ENCODE peak calls at places on chromosome 15, in six cellular contexts. One of them, this sample, is unnamed.

GRCh38 chr15:66842710-66843441 is 140.8 kb downstream of the SMAD6 start:
- DNase-seq in tibial artery: peak
- DNase-seq in heart left ventricle: peak
- DNase-seq in breast epithelium: peak
- DNase-seq in adrenal gland: peak
- DNase-seq in astrocyte of the spinal cord: peak
- DNase-seq in this sample: peak

GRCh38 chr15:42772901-42773300 is 36.0 kb upstream of the CDAN1 start:
- DNase-seq in tibial artery: no peak
- DNase-seq in heart left ventricle: no peak
- DNase-seq in breast epithelium: no peak
- DNase-seq in adrenal gland: peak
- DNase-seq in astrocyte of the spinal cord: no peak
- DNase-seq in this sample: no peak

GRCh38 chr15:68566377-68566954 is 12.3 kb upstream of the CORO2B start:
- DNase-seq in tibial artery: no peak
- DNase-seq in heart left ventricle: no peak
- DNase-seq in breast epithelium: no peak
- DNase-seq in adrenal gland: peak
- DNase-seq in astrocyte of the spinal cord: no peak
- DNase-seq in this sample: no peak

GRCh38 chr15:80207887-80208286 is 44.1 kb downstream of the CTXND1 start:
- DNase-seq in tibial artery: no peak
- DNase-seq in heart left ventricle: no peak
- DNase-seq in breast epithelium: no peak
- DNase-seq in adrenal gland: no peak
- DNase-seq in astrocyte of the spinal cord: no peak
- DNase-seq in this sample: no peak

GRCh38 chr15:90004671-90005070 is 3.5 kb downstream of the ZNF710 start:
- DNase-seq in tibial artery: peak
- DNase-seq in heart left ventricle: no peak
- DNase-seq in breast epithelium: no peak
- DNase-seq in adrenal gland: peak
- DNase-seq in astrocyte of the spinal cord: peak
- DNase-seq in this sample: no peak

GRCh38 chr15:26433060-26433459 is 339.8 kb downstream of the GABRB3 start:
- DNase-seq in tibial artery: no peak
- DNase-seq in heart left ventricle: no peak
- DNase-seq in breast epithelium: no peak
- DNase-seq in adrenal gland: no peak
- DNase-seq in astrocyte of the spinal cord: no peak
- DNase-seq in this sample: no peak

GRCh38 chr15:43648649-43649429 is at the start of gene CATSPER2:
- DNase-seq in tibial artery: no peak
- DNase-seq in heart left ventricle: no peak
- DNase-seq in breast epithelium: no peak
- DNase-seq in adrenal gland: no peak
- DNase-seq in astrocyte of the spinal cord: no peak
- DNase-seq in this sample: no peak

GRCh38 chr15:68783226-68784054 is 37.3 kb downstream of the ANP32A start:
- DNase-seq in tibial artery: no peak
- DNase-seq in heart left ventricle: peak
- DNase-seq in breast epithelium: no peak
- DNase-seq in adrenal gland: peak
- DNase-seq in astrocyte of the spinal cord: no peak
- DNase-seq in this sample: no peak

GRCh38 chr15:101439285-101439919 is 50.1 kb downstream of the PCSK6 start:
- DNase-seq in tibial artery: no peak
- DNase-seq in heart left ventricle: no peak
- DNase-seq in breast epithelium: peak
- DNase-seq in adrenal gland: no peak
- DNase-seq in astrocyte of the spinal cord: no peak
- DNase-seq in this sample: no peak

GRCh38 chr15:57084178-57084577 is 165.7 kb downstream of the TCF12 start:
- DNase-seq in tibial artery: no peak
- DNase-seq in heart left ventricle: no peak
- DNase-seq in breast epithelium: no peak
- DNase-seq in adrenal gland: no peak
- DNase-seq in astrocyte of the spinal cord: no peak
- DNase-seq in this sample: no peak

GRCh38 chr15:69713726-69714559 is 261.3 kb downstream of the RPLP1 start:
- DNase-seq in tibial artery: no peak
- DNase-seq in heart left ventricle: no peak
- DNase-seq in breast epithelium: no peak
- DNase-seq in adrenal gland: no peak
- DNase-seq in astrocyte of the spinal cord: no peak
- DNase-seq in this sample: no peak

GRCh38 chr15:48592221-48592731 is 53.2 kb downstream of the FBN1 start:
- DNase-seq in tibial artery: no peak
- DNase-seq in heart left ventricle: no peak
- DNase-seq in breast epithelium: no peak
- DNase-seq in adrenal gland: no peak
- DNase-seq in astrocyte of the spinal cord: peak
- DNase-seq in this sample: no peak

GRCh38 chr15:80695911-80696651 is 971 bp downstream of the ABHD17C start:
- DNase-seq in tibial artery: no peak
- DNase-seq in heart left ventricle: no peak
- DNase-seq in breast epithelium: peak
- DNase-seq in adrenal gland: peak
- DNase-seq in astrocyte of the spinal cord: peak
- DNase-seq in this sample: no peak

GRCh38 chr15:70347321-70347720 is 249.6 kb upstream of the TLE3 start:
- DNase-seq in tibial artery: no peak
- DNase-seq in heart left ventricle: no peak
- DNase-seq in breast epithelium: peak
- DNase-seq in adrenal gland: no peak
- DNase-seq in astrocyte of the spinal cord: no peak
- DNase-seq in this sample: no peak

GRCh38 chr15:72751751-72752455 is 31.7 kb downstream of the ADPGK start:
- DNase-seq in tibial artery: no peak
- DNase-seq in heart left ventricle: no peak
- DNase-seq in breast epithelium: peak
- DNase-seq in adrenal gland: peak
- DNase-seq in astrocyte of the spinal cord: peak
- DNase-seq in this sample: no peak

GRCh38 chr15:74134387-74135027 is 4.1 kb downstream of the ISLR2 start:
- DNase-seq in tibial artery: peak
- DNase-seq in heart left ventricle: peak
- DNase-seq in breast epithelium: no peak
- DNase-seq in adrenal gland: peak
- DNase-seq in astrocyte of the spinal cord: peak
- DNase-seq in this sample: no peak

GRCh38 chr15:31442203-31443090 is 115.8 kb downstream of the KLF13 start:
- DNase-seq in tibial artery: no peak
- DNase-seq in heart left ventricle: no peak
- DNase-seq in breast epithelium: no peak
- DNase-seq in adrenal gland: no peak
- DNase-seq in astrocyte of the spinal cord: peak
- DNase-seq in this sample: no peak

GRCh38 chr15:96054606-96055005 is 275.9 kb upstream of the NR2F2 start:
- DNase-seq in tibial artery: no peak
- DNase-seq in heart left ventricle: no peak
- DNase-seq in breast epithelium: no peak
- DNase-seq in adrenal gland: no peak
- DNase-seq in astrocyte of the spinal cord: no peak
- DNase-seq in this sample: no peak

GRCh38 chr15:51697150-51697549 is 15.8 kb downstream of the SCG3 start:
- DNase-seq in tibial artery: no peak
- DNase-seq in heart left ventricle: no peak
- DNase-seq in breast epithelium: no peak
- DNase-seq in adrenal gland: no peak
- DNase-seq in astrocyte of the spinal cord: no peak
- DNase-seq in this sample: no peak

GRCh38 chr15:36948982-36949381 is 151.4 kb downstream of the MEIS2 start:
- DNase-seq in tibial artery: no peak
- DNase-seq in heart left ventricle: no peak
- DNase-seq in breast epithelium: no peak
- DNase-seq in adrenal gland: no peak
- DNase-seq in astrocyte of the spinal cord: no peak
- DNase-seq in this sample: no peak

GRCh38 chr15:51736069-51736468 is 1.4 kb downstream of the LYSMD2 start:
- DNase-seq in tibial artery: no peak
- DNase-seq in heart left ventricle: no peak
- DNase-seq in breast epithelium: no peak
- DNase-seq in adrenal gland: no peak
- DNase-seq in astrocyte of the spinal cord: no peak
- DNase-seq in this sample: no peak

GRCh38 chr15:77440378-77440999 is 19.8 kb downstream of the HMG20A start:
- DNase-seq in tibial artery: no peak
- DNase-seq in heart left ventricle: no peak
- DNase-seq in breast epithelium: no peak
- DNase-seq in adrenal gland: no peak
- DNase-seq in astrocyte of the spinal cord: peak
- DNase-seq in this sample: no peak

GRCh38 chr15:35289029-35289617 is 204.0 kb upstream of the NANOGP8 start:
- DNase-seq in tibial artery: no peak
- DNase-seq in heart left ventricle: no peak
- DNase-seq in breast epithelium: no peak
- DNase-seq in adrenal gland: no peak
- DNase-seq in astrocyte of the spinal cord: peak
- DNase-seq in this sample: no peak

GRCh38 chr15:35288580-35288979 is 203.5 kb upstream of the NANOGP8 start:
- DNase-seq in tibial artery: no peak
- DNase-seq in heart left ventricle: no peak
- DNase-seq in breast epithelium: no peak
- DNase-seq in adrenal gland: no peak
- DNase-seq in astrocyte of the spinal cord: no peak
- DNase-seq in this sample: no peak

GRCh38 chr15:35290301-35290721 is 205.2 kb upstream of the NANOGP8 start:
- DNase-seq in tibial artery: no peak
- DNase-seq in heart left ventricle: no peak
- DNase-seq in breast epithelium: no peak
- DNase-seq in adrenal gland: no peak
- DNase-seq in astrocyte of the spinal cord: no peak
- DNase-seq in this sample: no peak

GRCh38 chr15:35298509-35298908 is 213.4 kb upstream of the NANOGP8 start:
- DNase-seq in tibial artery: no peak
- DNase-seq in heart left ventricle: no peak
- DNase-seq in breast epithelium: no peak
- DNase-seq in adrenal gland: no peak
- DNase-seq in astrocyte of the spinal cord: no peak
- DNase-seq in this sample: no peak

GRCh38 chr15:35293353-35294130 is 208.4 kb upstream of the NANOGP8 start:
- DNase-seq in tibial artery: no peak
- DNase-seq in heart left ventricle: no peak
- DNase-seq in breast epithelium: no peak
- DNase-seq in adrenal gland: peak
- DNase-seq in astrocyte of the spinal cord: peak
- DNase-seq in this sample: no peak
- TF ChIP-seq CTCF in tibial artery: no peak
- TF ChIP-seq CTCF in heart left ventricle: no peak
- TF ChIP-seq CTCF in breast epithelium: no peak
- TF ChIP-seq CTCF in adrenal gland: no peak
- TF ChIP-seq CTCF in astrocyte of the spinal cord: no peak
- TF ChIP-seq CTCF in this sample: no peak

GRCh38 chr15:75648156-75649000 is 666 bp downstream of the SNX33 start:
- DNase-seq in tibial artery: peak
- DNase-seq in heart left ventricle: no peak
- DNase-seq in breast epithelium: peak
- DNase-seq in adrenal gland: peak
- DNase-seq in astrocyte of the spinal cord: peak
- DNase-seq in this sample: no peak
- H3K4me3 ChIP-seq in tibial artery: peak
- H3K4me3 ChIP-seq in heart left ventricle: peak
- H3K4me3 ChIP-seq in breast epithelium: peak
- H3K4me3 ChIP-seq in adrenal gland: peak
- H3K4me3 ChIP-seq in astrocyte of the spinal cord: peak
- H3K4me3 ChIP-seq in this sample: peak

DNA sequence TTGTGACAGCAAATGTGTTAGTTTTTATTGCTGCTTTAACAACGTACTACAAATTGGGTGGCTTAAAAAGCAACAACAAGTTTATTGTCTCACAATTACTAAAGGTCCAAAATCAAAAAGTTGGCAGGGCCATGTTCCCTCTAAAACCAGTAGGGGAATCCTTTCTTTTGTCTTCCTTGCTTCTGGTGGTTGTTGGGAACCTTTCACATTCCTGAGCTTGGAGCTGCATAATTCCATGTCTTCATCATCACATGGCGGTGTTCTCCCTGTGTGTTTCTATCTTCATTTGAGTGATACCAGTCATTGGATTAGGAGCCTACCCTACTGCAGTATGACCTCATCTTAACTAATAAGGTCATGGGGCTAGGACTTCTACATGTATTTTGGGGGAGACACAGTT is 7.4 kb downstream of the SPRED1 start:
- DNase-seq in tibial artery: no peak
- DNase-seq in heart left ventricle: no peak
- DNase-seq in breast epithelium: no peak
- DNase-seq in adrenal gland: no peak
- DNase-seq in astrocyte of the spinal cord: no peak
- DNase-seq in this sample: no peak
- TF ChIP-seq CTCF in tibial artery: no peak
- TF ChIP-seq CTCF in heart left ventricle: no peak
- TF ChIP-seq CTCF in breast epithelium: no peak
- TF ChIP-seq CTCF in adrenal gland: no peak
- TF ChIP-seq CTCF in astrocyte of the spinal cord: no peak
- TF ChIP-seq CTCF in this sample: no peak

DNA sequence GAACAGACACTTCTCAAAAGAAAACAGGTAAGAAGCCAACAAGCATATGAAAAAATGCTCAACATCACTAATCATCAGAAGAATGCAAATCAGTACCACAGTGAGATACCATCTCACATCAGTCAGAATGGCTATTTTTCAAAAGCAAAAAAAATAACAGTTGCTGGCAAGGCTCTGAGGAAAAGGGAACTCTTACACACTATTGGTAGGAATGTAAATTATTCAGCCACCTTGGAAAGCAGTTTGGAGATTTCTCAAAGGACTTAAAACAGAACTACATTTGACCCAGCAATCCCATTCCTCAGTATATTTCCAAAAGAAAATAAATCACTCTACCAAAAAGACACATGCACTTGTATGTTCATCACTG is 95.6 kb downstream of the APBA2 start:
- DNase-seq in tibial artery: no peak
- DNase-seq in heart left ventricle: no peak
- DNase-seq in breast epithelium: no peak
- DNase-seq in adrenal gland: no peak
- DNase-seq in astrocyte of the spinal cord: no peak
- DNase-seq in this sample: no peak
- H3K4me3 ChIP-seq in tibial artery: no peak
- H3K4me3 ChIP-seq in heart left ventricle: no peak
- H3K4me3 ChIP-seq in breast epithelium: no peak
- H3K4me3 ChIP-seq in adrenal gland: no peak
- H3K4me3 ChIP-seq in astrocyte of the spinal cord: no peak
- H3K4me3 ChIP-seq in this sample: no peak